ENCODE peak calls at places on chromosome 4, in seven cellular contexts. One of them, this sample, is unnamed.

GRCh38 chr4:1092026-1092982 is 21.1 kb downstream of the RNF212 start:
- DNase-seq in uterus: no peak
- DNase-seq in psoas muscle: no peak
- DNase-seq in right lobe of liver: no peak
- DNase-seq in endodermal cell: peak; percentile 65
- DNase-seq in fibroblast of lung: no peak
- DNase-seq in kidney epithelial cell: no peak
- DNase-seq in this sample: no peak

GRCh38 chr4:948101-948935 is 16.1 kb downstream of the TMEM175 start:
- DNase-seq in right lobe of liver: no peak
- DNase-seq in endodermal cell: peak; percentile 57
- DNase-seq in kidney epithelial cell: no peak
- DNase-seq in fibroblast of lung: no peak
- DNase-seq in psoas muscle: peak; percentile 37
- DNase-seq in uterus: peak; percentile 13
- DNase-seq in this sample: no peak

GRCh38 chr4:19987746-19988145 is 264.0 kb upstream of the SLIT2 start:
- DNase-seq in uterus: no peak
- DNase-seq in endodermal cell: no peak
- DNase-seq in right lobe of liver: no peak
- DNase-seq in fibroblast of lung: peak; percentile 49
- DNase-seq in kidney epithelial cell: no peak
- DNase-seq in psoas muscle: no peak
- DNase-seq in this sample: no peak

GRCh38 chr4:99763635-99764101 is 53.0 kb upstream of the DAPP1 start:
- DNase-seq in right lobe of liver: no peak
- DNase-seq in psoas muscle: no peak
- DNase-seq in kidney epithelial cell: peak; percentile 89
- DNase-seq in fibroblast of lung: peak; percentile 98
- DNase-seq in uterus: peak; percentile 62
- DNase-seq in endodermal cell: no peak
- DNase-seq in this sample: no peak

GRCh38 chr4:147846318-147847135 is 114.6 kb downstream of the ARHGAP10 start:
- DNase-seq in kidney epithelial cell: no peak
- DNase-seq in uterus: no peak
- DNase-seq in fibroblast of lung: peak; percentile 15
- DNase-seq in endodermal cell: no peak
- DNase-seq in psoas muscle: no peak
- DNase-seq in right lobe of liver: no peak
- DNase-seq in this sample: no peak

GRCh38 chr4:7094931-7095330 is 27.1 kb upstream of the GRPEL1 start:
- DNase-seq in fibroblast of lung: peak; percentile 42
- DNase-seq in right lobe of liver: no peak
- DNase-seq in uterus: no peak
- DNase-seq in endodermal cell: peak; percentile 26
- DNase-seq in kidney epithelial cell: no peak
- DNase-seq in psoas muscle: no peak
- DNase-seq in this sample: no peak

GRCh38 chr4:38145741-38146140 is 185.5 kb downstream of the PTTG2 start:
- DNase-seq in kidney epithelial cell: no peak
- DNase-seq in uterus: no peak
- DNase-seq in fibroblast of lung: peak; percentile 94
- DNase-seq in psoas muscle: no peak
- DNase-seq in right lobe of liver: no peak
- DNase-seq in endodermal cell: no peak
- DNase-seq in this sample: no peak

GRCh38 chr4:183635333-183635732 is 23.7 kb downstream of the RWDD4 start:
- DNase-seq in endodermal cell: peak; percentile 73
- DNase-seq in fibroblast of lung: peak; percentile 31
- DNase-seq in right lobe of liver: no peak
- DNase-seq in uterus: no peak
- DNase-seq in kidney epithelial cell: no peak
- DNase-seq in psoas muscle: no peak
- DNase-seq in this sample: no peak

GRCh38 chr4:5750052-5750950 is 39.3 kb downstream of the EVC start:
- DNase-seq in endodermal cell: no peak
- DNase-seq in kidney epithelial cell: no peak
- DNase-seq in fibroblast of lung: peak; percentile 65
- DNase-seq in psoas muscle: no peak
- DNase-seq in uterus: no peak
- DNase-seq in right lobe of liver: no peak
- DNase-seq in this sample: no peak

GRCh38 chr4:86556791-86557415 is 37.2 kb upstream of the PTPN13 start:
- DNase-seq in kidney epithelial cell: no peak
- DNase-seq in endodermal cell: no peak
- DNase-seq in uterus: no peak
- DNase-seq in psoas muscle: no peak
- DNase-seq in right lobe of liver: no peak
- DNase-seq in fibroblast of lung: peak; percentile 12
- DNase-seq in this sample: no peak

GRCh38 chr4:65917486-65917885 is 247.2 kb upstream of the EPHA5 start:
- DNase-seq in fibroblast of lung: no peak
- DNase-seq in right lobe of liver: no peak
- DNase-seq in psoas muscle: no peak
- DNase-seq in uterus: no peak
- DNase-seq in kidney epithelial cell: no peak
- DNase-seq in endodermal cell: no peak
- DNase-seq in this sample: peak; percentile 22

GRCh38 chr4:85298037-85298436 is 176.9 kb upstream of the ARHGAP24 start:
- DNase-seq in psoas muscle: no peak
- DNase-seq in uterus: no peak
- DNase-seq in kidney epithelial cell: no peak
- DNase-seq in fibroblast of lung: no peak
- DNase-seq in right lobe of liver: no peak
- DNase-seq in endodermal cell: no peak
- DNase-seq in this sample: no peak

GRCh38 chr4:183345261-183345660 is 23.0 kb upstream of the CLDN24 start:
- DNase-seq in right lobe of liver: peak; percentile 23
- DNase-seq in endodermal cell: no peak
- DNase-seq in fibroblast of lung: no peak
- DNase-seq in uterus: no peak
- DNase-seq in psoas muscle: no peak
- DNase-seq in kidney epithelial cell: no peak
- DNase-seq in this sample: no peak

GRCh38 chr4:7183161-7183560 is 9.2 kb upstream of the SORCS2 start:
- DNase-seq in fibroblast of lung: no peak
- DNase-seq in kidney epithelial cell: no peak
- DNase-seq in right lobe of liver: no peak
- DNase-seq in endodermal cell: peak; percentile 15
- DNase-seq in psoas muscle: no peak
- DNase-seq in uterus: no peak
- DNase-seq in this sample: no peak

GRCh38 chr4:116180056-116180690 is 905.2 kb downstream of the TRAM1L1 start:
- DNase-seq in endodermal cell: no peak
- DNase-seq in right lobe of liver: no peak
- DNase-seq in fibroblast of lung: peak; percentile 0
- DNase-seq in kidney epithelial cell: no peak
- DNase-seq in uterus: no peak
- DNase-seq in psoas muscle: no peak
- DNase-seq in this sample: peak; percentile 31

GRCh38 chr4:150385606-150386005 is 196.3 kb upstream of the MAB21L2 start:
- DNase-seq in endodermal cell: no peak
- DNase-seq in fibroblast of lung: peak; percentile 96
- DNase-seq in uterus: no peak
- DNase-seq in kidney epithelial cell: peak; percentile 28
- DNase-seq in right lobe of liver: no peak
- DNase-seq in psoas muscle: no peak
- DNase-seq in this sample: peak; percentile 71

GRCh38 chr4:163473130-163473529 is 424 bp downstream of the TKTL2 start:
- DNase-seq in kidney epithelial cell: no peak
- DNase-seq in fibroblast of lung: no peak
- DNase-seq in psoas muscle: no peak
- DNase-seq in uterus: no peak
- DNase-seq in right lobe of liver: no peak
- DNase-seq in endodermal cell: peak; percentile 48
- DNase-seq in this sample: no peak

GRCh38 chr4:156931267-156931666 is 40.3 kb downstream of the PDGFC start:
- DNase-seq in psoas muscle: peak; percentile 23
- DNase-seq in right lobe of liver: no peak
- DNase-seq in endodermal cell: no peak
- DNase-seq in kidney epithelial cell: peak; percentile 78
- DNase-seq in uterus: no peak
- DNase-seq in fibroblast of lung: peak; percentile 96
- DNase-seq in this sample: peak; percentile 76

GRCh38 chr4:177596035-177596434 is 153.8 kb upstream of the AGA start:
- DNase-seq in kidney epithelial cell: peak; percentile 69
- DNase-seq in psoas muscle: peak; percentile 53
- DNase-seq in right lobe of liver: no peak
- DNase-seq in endodermal cell: peak; percentile 93
- DNase-seq in uterus: no peak
- DNase-seq in fibroblast of lung: peak; percentile 74
- DNase-seq in this sample: no peak

DNA sequence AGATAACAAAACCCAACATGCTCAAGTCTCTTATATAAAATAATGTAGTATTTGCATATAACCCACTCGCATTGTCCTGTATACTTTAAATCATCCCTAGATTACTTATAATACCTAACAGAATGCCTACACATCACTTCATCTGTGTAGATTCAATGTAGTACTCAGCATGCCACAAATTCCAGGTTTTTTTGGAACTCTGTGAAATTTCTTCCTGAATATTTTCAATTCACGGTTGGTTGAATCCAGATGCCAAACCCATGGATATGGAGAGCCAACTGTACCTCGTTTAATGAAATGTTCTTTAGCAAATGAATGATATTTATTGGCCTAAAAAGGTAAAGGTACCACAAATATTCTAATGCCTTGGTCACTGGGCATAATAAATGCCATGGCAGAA is 24.8 kb downstream of the CCNI start:
- DNase-seq in psoas muscle: no peak
- DNase-seq in kidney epithelial cell: no peak
- DNase-seq in fibroblast of lung: no peak
- DNase-seq in uterus: no peak
- DNase-seq in endodermal cell: no peak
- DNase-seq in right lobe of liver: no peak
- DNase-seq in this sample: no peak
- H3K36me3 ChIP-seq in psoas muscle: peaks cover 98% of the 10 kb centered on the region
- H3K36me3 ChIP-seq in kidney epithelial cell: peaks cover 7% of the 10 kb centered on the region
- H3K36me3 ChIP-seq in fibroblast of lung: peaks cover 11% of the 10 kb centered on the region
- H3K36me3 ChIP-seq in uterus: no peaks in the 10 kb centered on the region
- H3K36me3 ChIP-seq in endodermal cell: peaks cover 99% of the 10 kb centered on the region
- H3K36me3 ChIP-seq in right lobe of liver: peaks cover 19% of the 10 kb centered on the region
- H3K36me3 ChIP-seq in this sample: peaks cover 67% of the 10 kb centered on the region

GRCh38 chr4:57076646-57077045 is 33.5 kb downstream of the IGFBP7 start:
- DNase-seq in kidney epithelial cell: no peak
- DNase-seq in fibroblast of lung: no peak
- DNase-seq in right lobe of liver: no peak
- DNase-seq in psoas muscle: no peak
- DNase-seq in uterus: no peak
- DNase-seq in endodermal cell: no peak
- DNase-seq in this sample: no peak

GRCh38 chr4:57071340-57071739 is 38.8 kb downstream of the IGFBP7 start:
- DNase-seq in psoas muscle: peak; percentile 64
- DNase-seq in kidney epithelial cell: no peak
- DNase-seq in endodermal cell: no peak
- DNase-seq in uterus: no peak
- DNase-seq in right lobe of liver: no peak
- DNase-seq in fibroblast of lung: peak; percentile 47
- DNase-seq in this sample: no peak

GRCh38 chr4:57074753-57075152 is 35.4 kb downstream of the IGFBP7 start:
- DNase-seq in uterus: no peak
- DNase-seq in fibroblast of lung: peak; percentile 85
- DNase-seq in kidney epithelial cell: no peak
- DNase-seq in psoas muscle: no peak
- DNase-seq in endodermal cell: peak; percentile 16
- DNase-seq in right lobe of liver: no peak
- DNase-seq in this sample: no peak

GRCh38 chr4:57075353-57075752 is 34.8 kb downstream of the IGFBP7 start:
- DNase-seq in fibroblast of lung: no peak
- DNase-seq in endodermal cell: no peak
- DNase-seq in right lobe of liver: no peak
- DNase-seq in kidney epithelial cell: no peak
- DNase-seq in psoas muscle: no peak
- DNase-seq in uterus: no peak
- DNase-seq in this sample: no peak

DNA sequence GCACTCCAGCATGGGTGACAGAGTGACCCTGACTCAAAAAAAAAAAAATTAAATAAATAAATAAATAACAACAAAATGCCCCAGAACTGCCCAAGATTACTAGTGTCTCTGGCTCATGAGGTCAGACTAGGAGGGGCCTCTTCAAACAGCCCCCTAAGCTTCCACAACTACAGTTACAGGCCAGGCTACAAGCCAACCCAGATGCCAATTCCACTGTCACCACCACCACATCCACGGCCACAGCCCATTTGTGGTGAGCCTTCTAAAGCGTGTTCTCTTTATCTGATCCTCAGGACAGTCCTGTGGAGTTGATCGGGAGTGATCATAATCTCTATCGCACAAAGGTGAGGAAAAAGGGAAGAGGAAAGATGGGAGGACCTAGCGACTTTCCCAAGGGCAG is 36.6 kb downstream of the IGFBP7 start:
- DNase-seq in psoas muscle: no peak
- DNase-seq in endodermal cell: no peak
- DNase-seq in right lobe of liver: no peak
- DNase-seq in kidney epithelial cell: no peak
- DNase-seq in uterus: no peak
- DNase-seq in fibroblast of lung: no peak
- DNase-seq in this sample: no peak
- H3K36me3 ChIP-seq in psoas muscle: no peaks in the 10 kb centered on the region
- H3K36me3 ChIP-seq in endodermal cell: no peaks in the 10 kb centered on the region
- H3K36me3 ChIP-seq in right lobe of liver: no peaks in the 10 kb centered on the region
- H3K36me3 ChIP-seq in kidney epithelial cell: peaks cover 4% of the 10 kb centered on the region
- H3K36me3 ChIP-seq in uterus: no peaks in the 10 kb centered on the region
- H3K36me3 ChIP-seq in fibroblast of lung: no peaks in the 10 kb centered on the region
- H3K36me3 ChIP-seq in this sample: no peaks in the 10 kb centered on the region

DNA sequence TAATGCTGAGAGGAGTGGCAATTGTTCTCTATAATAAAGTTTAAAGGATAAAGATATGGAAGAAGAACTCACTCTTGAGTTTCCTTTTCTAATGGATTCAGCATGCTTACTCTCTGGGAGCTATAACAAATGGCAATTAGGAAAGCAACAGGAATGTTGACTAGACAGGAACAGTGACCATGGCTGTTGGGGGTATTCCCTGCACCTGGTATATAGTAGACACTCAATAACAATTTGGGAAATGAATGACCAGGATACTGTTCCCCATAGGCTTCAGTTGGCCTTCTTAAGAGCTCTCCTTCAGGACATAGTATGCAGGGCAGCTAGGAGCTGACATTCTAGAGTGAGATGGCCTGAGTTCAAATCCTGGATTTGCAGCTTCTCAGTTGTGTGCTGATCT is 1.8 kb downstream of the LIMCH1 start:
- DNase-seq in psoas muscle: no peak
- DNase-seq in kidney epithelial cell: no peak
- DNase-seq in right lobe of liver: no peak
- DNase-seq in endodermal cell: no peak
- DNase-seq in fibroblast of lung: no peak
- DNase-seq in uterus: no peak
- DNase-seq in this sample: no peak
- H3K36me3 ChIP-seq in psoas muscle: no peaks in the 10 kb centered on the region
- H3K36me3 ChIP-seq in kidney epithelial cell: no peaks in the 10 kb centered on the region
- H3K36me3 ChIP-seq in right lobe of liver: no peaks in the 10 kb centered on the region
- H3K36me3 ChIP-seq in endodermal cell: no peaks in the 10 kb centered on the region
- H3K36me3 ChIP-seq in fibroblast of lung: no peaks in the 10 kb centered on the region
- H3K36me3 ChIP-seq in uterus: no peaks in the 10 kb centered on the region
- H3K36me3 ChIP-seq in this sample: no peaks in the 10 kb centered on the region

DNA sequence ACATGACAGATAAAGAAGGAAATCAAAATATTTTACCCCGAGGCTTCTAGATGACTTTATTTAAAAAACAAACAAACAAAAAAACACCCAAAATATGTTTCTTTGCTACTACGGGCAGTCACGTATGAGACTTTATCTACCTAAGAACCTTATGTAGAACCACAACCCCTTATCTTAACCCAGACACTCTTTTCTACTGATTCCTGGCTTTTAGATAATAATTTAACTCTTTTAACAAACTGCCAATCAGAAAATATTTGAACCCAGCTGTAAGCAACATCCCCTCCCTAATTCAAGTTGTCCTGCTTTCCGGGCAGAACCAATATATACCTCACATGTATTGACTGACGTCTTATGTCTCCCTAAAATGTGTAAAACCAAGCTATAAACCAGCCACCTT is 15.4 kb downstream of the ELOVL6 start:
- DNase-seq in uterus: no peak
- DNase-seq in right lobe of liver: no peak
- DNase-seq in fibroblast of lung: no peak
- DNase-seq in kidney epithelial cell: no peak
- DNase-seq in endodermal cell: no peak
- DNase-seq in psoas muscle: no peak
- DNase-seq in this sample: no peak
- H3K36me3 ChIP-seq in uterus: no peaks in the 10 kb centered on the region
- H3K36me3 ChIP-seq in right lobe of liver: peaks cover 4% of the 10 kb centered on the region
- H3K36me3 ChIP-seq in fibroblast of lung: no peaks in the 10 kb centered on the region
- H3K36me3 ChIP-seq in kidney epithelial cell: no peaks in the 10 kb centered on the region
- H3K36me3 ChIP-seq in endodermal cell: peaks cover 10% of the 10 kb centered on the region
- H3K36me3 ChIP-seq in psoas muscle: no peaks in the 10 kb centered on the region
- H3K36me3 ChIP-seq in this sample: peaks cover 17% of the 10 kb centered on the region